ENCODE peak calls at places on chromosomes 7 and 10, in nine cellular contexts. Q is GM12865, P is EL, O is LoVo, L is Ammon's horn, T is tibial nerve, I is transverse colon, X is GM13976, R is A673. N is an unnamed sample.

GRCh38 chr7:2038876-2039728 is 193.6 kb downstream of the MAD1L1 start:
- DNase-seq in Q (peak), P (no peak), O (no peak), L (no peak), T (no peak), I (no peak), X (no peak), R (no peak), N (no peak)

GRCh38 chr7:17680026-17680425 is 260.3 kb downstream of the SNX13 start:
- DNase-seq in Q (peak), P (peak), O (peak), L (peak), T (no peak), I (peak), X (no peak), R (no peak), N (no peak)

GRCh38 chr10:116545122-116545521 is 609 bp upstream of the PNLIP start:
- DNase-seq in Q (no peak), P (no peak), O (no peak), L (no peak), T (no peak), I (no peak), X (no peak), R (no peak), N (no peak)

GRCh38 chr7:90216771-90217170 is 5.2 kb downstream of the STEAP2 start:
- DNase-seq in Q (no peak), P (no peak), O (no peak), L (no peak), T (no peak), I (no peak), X (no peak), R (no peak), N (no peak)

GRCh38 chr7:155357573-155358041 is 59.9 kb downstream of the INSIG1 start:
- DNase-seq in Q (no peak), P (peak), O (no peak), L (no peak), T (no peak), I (no peak), X (no peak), R (no peak), N (no peak)

GRCh38 chr10:58651040-58651439 is 138.4 kb downstream of the BICC1 start:
- DNase-seq in Q (no peak), P (peak), O (no peak), L (peak), T (peak), I (no peak), X (no peak), R (peak), N (no peak)

GRCh38 chr10:79405221-79405994 is 40.0 kb downstream of the ZCCHC24 start:
- DNase-seq in Q (no peak), P (no peak), O (no peak), L (no peak), T (no peak), I (peak), X (no peak), R (peak), N (no peak)

GRCh38 chr10:103546401-103546800 is 52.9 kb downstream of the NEURL1 start:
- DNase-seq in Q (no peak), P (no peak), O (no peak), L (no peak), T (no peak), I (no peak), X (no peak), R (no peak), N (no peak)

GRCh38 chr10:12150163-12150562 is 20.7 kb downstream of the SEC61A2 start:
- DNase-seq in Q (no peak), P (no peak), O (no peak), L (no peak), T (no peak), I (no peak), X (no peak), R (no peak), N (no peak)

GRCh38 chr7:36387437-36388345 is 2.0 kb upstream of the ANLN start:
- DNase-seq in Q (no peak), P (peak), O (peak), L (no peak), T (no peak), I (no peak), X (no peak), R (no peak), N (no peak)

GRCh38 chr10:130358981-130359650 is 222.9 kb downstream of the GLRX3 start:
- DNase-seq in Q (no peak), P (no peak), O (no peak), L (no peak), T (no peak), I (no peak), X (no peak), R (no peak), N (no peak)

GRCh38 chr7:6344278-6344677 is 71.9 kb upstream of the CYTH3 start:
- DNase-seq in Q (no peak), P (no peak), O (no peak), L (no peak), T (no peak), I (no peak), X (no peak), R (no peak), N (no peak)

GRCh38 chr7:104642551-104642950 is 314.1 kb downstream of the LHFPL3 start:
- DNase-seq in Q (no peak), P (no peak), O (no peak), L (no peak), T (no peak), I (no peak), X (no peak), R (no peak), N (no peak)

GRCh38 chr7:48090095-48090805 is 1.2 kb downstream of the UPP1 start:
- DNase-seq in Q (no peak), P (no peak), O (no peak), L (peak), T (no peak), I (peak), X (no peak), R (no peak), N (no peak)

GRCh38 chr7:50335795-50336754 is 31.6 kb downstream of the IKZF1 start:
- DNase-seq in Q (peak), P (no peak), O (no peak), L (no peak), T (no peak), I (peak), X (no peak), R (peak), N (no peak)

GRCh38 chr10:46545861-46546590 is 10.4 kb downstream of the GPRIN2 start:
- DNase-seq in Q (no peak), P (no peak), O (no peak), L (no peak), T (peak), I (no peak), X (no peak), R (no peak), N (no peak)

GRCh38 chr7:132998763-132999162 is 83.1 kb downstream of the CHCHD3 start:
- DNase-seq in Q (no peak), P (peak), O (no peak), L (no peak), T (no peak), I (no peak), X (no peak), R (no peak), N (no peak)

GRCh38 chr10:19819419-19820033 is 3.3 kb downstream of the PLXDC2 start:
- DNase-seq in Q (peak), P (peak), O (peak), L (peak), T (no peak), I (peak), X (peak), R (peak), N (no peak)

GRCh38 chr7:84228526-84228925 is 33.9 kb upstream of the SEMA3A start:
- DNase-seq in Q (no peak), P (no peak), O (no peak), L (no peak), T (no peak), I (no peak), X (no peak), R (no peak), N (no peak)

GRCh38 chr7:156950381-156950858 is 908 bp downstream of the NOM1 start:
- DNase-seq in Q (no peak), P (peak), O (no peak), L (no peak), T (no peak), I (no peak), X (no peak), R (peak), N (no peak)

GRCh38 chr7:27108390-27109127 is 6.1 kb upstream of the HOXA2 start:
- DNase-seq in Q (no peak), P (no peak), O (no peak), L (no peak), T (no peak), I (peak), X (no peak), R (no peak), N (no peak)

GRCh38 chr7:28808786-28809533 is 149.2 kb downstream of the TRIL start:
- DNase-seq in Q (no peak), P (peak), O (no peak), L (peak), T (peak), I (peak), X (no peak), R (no peak), N (no peak)

GRCh38 chr7:929311-929711 is 25.2 kb downstream of the ADAP1 start:
- DNase-seq in Q (no peak), P (no peak), O (no peak), L (peak), T (peak), I (peak), X (no peak), R (no peak), N (no peak)

GRCh38 chr7:156207306-156207705 is 395.0 kb upstream of the SHH start:
- DNase-seq in Q (no peak), P (no peak), O (no peak), L (no peak), T (no peak), I (no peak), X (no peak), R (no peak), N (no peak)

GRCh38 chr7:154252046-154252445 is 199.8 kb downstream of the DPP6 start:
- DNase-seq in Q (no peak), P (no peak), O (no peak), L (no peak), T (no peak), I (no peak), X (no peak), R (no peak), N (no peak)

GRCh38 chr10:36441557-36441956 is 683.8 kb upstream of the ANKRD30A start:
- DNase-seq in Q (no peak), P (peak), O (no peak), L (no peak), T (no peak), I (no peak), X (no peak), R (peak), N (no peak)

GRCh38 chr10:93503075-93503474 is 6.7 kb downstream of the CEP55 start:
- DNase-seq in Q (peak), P (no peak), O (no peak), L (no peak), T (no peak), I (no peak), X (peak), R (no peak), N (peak)

GRCh38 chr7:115217373-115217772 is 295.5 kb downstream of the MDFIC start:
- DNase-seq in Q (no peak), P (no peak), O (no peak), L (no peak), T (no peak), I (no peak), X (peak), R (peak), N (no peak)

GRCh38 chr7:19587291-19587690 is 121.5 kb downstream of the POLR1F start:
- DNase-seq in Q (peak), P (peak), O (peak), L (no peak), T (no peak), I (no peak), X (no peak), R (peak), N (no peak)

GRCh38 chr7:75655536-75655935 is 83.2 kb downstream of the HIP1 start:
- DNase-seq in Q (no peak), P (no peak), O (no peak), L (no peak), T (no peak), I (no peak), X (no peak), R (no peak), N (no peak)

GRCh38 chr7:30984359-30985107 is 20.8 kb downstream of the GHRHR start:
- DNase-seq in Q (no peak), P (peak), O (peak), L (peak), T (no peak), I (no peak), X (no peak), R (peak), N (no peak)

GRCh38 chr10:123287594-123288247 is 133.5 kb downstream of the BUB3 start:
- DNase-seq in Q (peak), P (peak), O (no peak), L (no peak), T (no peak), I (no peak), X (no peak), R (no peak), N (no peak)

GRCh38 chr10:48364659-48365405 is 58.4 kb downstream of the MAPK8 start:
- DNase-seq in Q (no peak), P (peak), O (peak), L (peak), T (no peak), I (no peak), X (no peak), R (peak), N (no peak)

GRCh38 chr10:76336213-76336963 is 905.0 kb downstream of the LRMDA start:
- DNase-seq in Q (no peak), P (no peak), O (no peak), L (no peak), T (no peak), I (peak), X (no peak), R (no peak), N (no peak)

GRCh38 chr7:159038066-159038465 is 106.6 kb downstream of the VIPR2 start:
- DNase-seq in Q (no peak), P (no peak), O (no peak), L (no peak), T (no peak), I (no peak), X (no peak), R (no peak), N (no peak)

N was measured in GM12878.